ENCODE peak calls at places on chromosome 14, in seven cellular contexts. Y is heart right ventricle, K is ovary, J is GM10248, A is WTC11, O is upper lobe of right lung, I is kidney epithelial cell. E is an unnamed sample.

GRCh38 chr14:78997811-78998210 is 827.6 kb downstream of the NRXN3 start:
- DNase-seq in Y (peak; percentile 8), K (no peak), J (no peak), A (no peak), O (no peak), I (no peak), E (peak; percentile 21)

GRCh38 chr14:104891121-104891551 is 26.1 kb downstream of the CEP170B start:
- DNase-seq in Y (no peak), K (no peak), J (no peak), A (no peak), O (no peak), I (no peak), E (no peak)

GRCh38 chr14:102922490-102923200 is at the start of gene AMN:
- DNase-seq in Y (no peak), K (no peak), J (no peak), A (peak; percentile 51), O (no peak), I (no peak), E (no peak)

GRCh38 chr14:23090254-23090636 is 4.7 kb downstream of the ACIN1 start:
- DNase-seq in Y (no peak), K (no peak), J (no peak), A (no peak), O (no peak), I (no peak), E (no peak)

GRCh38 chr14:22753586-22753985 is 12.9 kb upstream of the OXA1L start:
- DNase-seq in Y (no peak), K (no peak), J (no peak), A (no peak), O (no peak), I (no peak), E (no peak)

GRCh38 chr14:22448905-22449611 is 140.0 kb downstream of the DAD1 start:
- DNase-seq in Y (no peak), K (no peak), J (peak; percentile 38), A (no peak), O (no peak), I (no peak), E (no peak)

GRCh38 chr14:48398675-48399282 is 723.4 kb upstream of the MDGA2 start:
- DNase-seq in Y (no peak), K (no peak), J (peak; percentile 9), A (no peak), O (no peak), I (no peak), E (no peak)

GRCh38 chr14:21197418-21198205 is 41.7 kb upstream of the OR5AU1 start:
- DNase-seq in Y (no peak), K (no peak), J (no peak), A (no peak), O (no peak), I (no peak), E (no peak)

GRCh38 chr14:90692826-90693225 is 123.4 kb downstream of the TTC7B start:
- DNase-seq in Y (no peak), K (no peak), J (no peak), A (no peak), O (no peak), I (no peak), E (no peak)

GRCh38 chr14:64766430-64767151 is 62.4 kb downstream of the PLEKHG3 start:
- DNase-seq in Y (no peak), K (no peak), J (no peak), A (peak; percentile 64), O (no peak), I (no peak), E (no peak)
- TF ChIP-seq CTCF in Y (no peak), K (no peak), J (no peak), A (no peak), O (no peak), I (no peak), E (no peak)

GRCh38 chr14:99885649-99885958 is 92.4 kb downstream of the EML1 start:
- DNase-seq in Y (no peak), K (no peak), J (no peak), A (no peak), O (no peak), I (no peak), E (no peak)

GRCh38 chr14:99887407-99887806 is 94.2 kb downstream of the EML1 start:
- DNase-seq in Y (no peak), K (no peak), J (no peak), A (no peak), O (no peak), I (no peak), E (no peak)

GRCh38 chr14:99881011-99881410 is 87.8 kb downstream of the EML1 start:
- DNase-seq in Y (no peak), K (no peak), J (no peak), A (no peak), O (no peak), I (no peak), E (no peak)

GRCh38 chr14:99883866-99884650 is 90.8 kb downstream of the EML1 start:
- DNase-seq in Y (no peak), K (no peak), J (no peak), A (no peak), O (no peak), I (no peak), E (no peak)

DNA sequence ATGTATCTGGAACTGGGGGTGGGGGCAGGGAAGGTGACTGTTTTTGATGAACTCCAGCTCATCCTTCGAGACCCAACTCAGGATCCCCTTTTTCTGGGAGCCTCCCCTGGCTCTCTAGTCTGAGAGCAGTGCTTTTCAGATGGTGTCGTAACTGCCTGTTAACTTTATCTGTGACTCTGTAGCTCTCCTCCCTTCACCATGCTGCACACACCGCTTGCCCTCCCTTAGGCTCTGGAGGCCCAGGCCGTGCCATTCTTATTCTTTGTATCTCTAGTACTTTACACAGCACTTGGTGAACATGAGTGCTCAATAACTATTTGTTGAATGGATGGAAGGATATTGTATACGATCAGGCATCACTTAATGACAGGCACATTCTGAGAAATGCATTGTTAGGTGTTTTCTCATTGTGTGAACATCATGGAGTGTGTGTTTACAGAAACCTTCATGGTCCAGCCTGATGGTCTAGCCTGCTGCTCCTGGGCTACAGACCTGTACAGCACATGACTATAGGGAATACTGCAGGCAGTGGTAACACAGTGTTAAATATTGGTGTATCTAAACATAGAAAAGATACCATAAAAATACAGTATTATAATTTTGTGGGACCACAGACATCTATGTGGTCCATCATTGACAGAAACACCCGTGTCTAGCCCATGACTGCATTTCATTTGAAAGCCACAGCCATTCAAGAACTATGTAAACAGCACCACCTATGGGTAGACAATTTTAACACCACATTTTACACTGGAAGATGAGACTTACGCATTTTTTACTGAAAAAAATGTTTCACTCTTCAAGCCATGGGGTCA is 91.8 kb downstream of the EML1 start:
- DNase-seq in Y (peak; percentile 50), K (no peak), J (peak; percentile 60), A (no peak), O (no peak), I (no peak), E (peak; percentile 34)
- TF ChIP-seq CTCF in Y (peak; percentile 90), K (peak; percentile 69), J (peak; percentile 65), A (peak; percentile 75), O (peak; percentile 76), I (peak; percentile 54), E (peak; percentile 71)

GRCh38 chr14:97657609-97658008 is 860.4 kb downstream of the VRK1 start:
- DNase-seq in Y (no peak), K (no peak), J (no peak), A (no peak), O (no peak), I (no peak), E (no peak)

DNA sequence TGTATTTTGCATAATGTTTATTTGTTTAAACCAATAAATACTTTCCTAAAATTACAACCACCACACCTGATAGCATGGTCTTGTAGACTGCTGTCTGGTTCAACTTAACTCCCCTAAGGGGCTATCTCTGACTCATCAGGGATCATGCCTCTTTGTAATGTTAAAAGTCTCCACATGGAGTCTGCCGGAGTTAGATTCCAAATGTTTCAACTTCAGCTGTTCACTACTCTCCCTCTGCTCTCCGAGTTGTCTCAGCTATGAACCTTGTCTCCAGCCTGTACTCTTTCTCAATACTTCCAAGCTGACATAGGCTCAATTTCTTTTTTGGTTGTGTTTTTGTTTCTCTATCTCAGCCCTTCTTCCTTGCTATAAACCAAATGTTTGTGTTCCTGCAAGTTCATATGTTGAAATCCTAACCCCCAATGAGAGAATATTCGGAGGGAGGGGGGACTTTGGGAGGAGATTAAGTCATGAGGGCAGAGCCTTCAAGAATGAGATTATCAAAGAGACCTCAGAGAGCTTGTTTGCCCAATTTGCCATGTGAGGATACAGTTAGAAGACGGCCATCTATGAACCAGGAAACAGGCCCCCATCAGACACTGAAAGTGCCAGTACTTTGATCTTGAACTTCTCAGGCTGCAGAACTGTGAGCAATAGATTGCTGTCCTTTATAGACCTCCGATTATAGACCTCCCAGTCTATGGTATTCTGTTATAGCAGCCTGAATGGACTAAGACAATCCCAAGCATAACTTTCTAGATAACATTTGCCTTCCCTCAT is 858.2 kb downstream of the VRK1 start:
- DNase-seq in Y (no peak), K (no peak), J (no peak), A (no peak), O (no peak), I (no peak), E (no peak)
- TF ChIP-seq CTCF in Y (no peak), K (no peak), J (no peak), A (no peak), O (no peak), I (no peak), E (no peak)

GRCh38 chr14:99603471-99603933 is 505 bp downstream of the CCDC85C start:
- DNase-seq in Y (peak; percentile 19), K (peak; percentile 59), J (no peak), A (peak; percentile 58), O (peak; percentile 75), I (no peak), E (no peak)

GRCh38 chr14:99602788-99603415 is 1.1 kb downstream of the CCDC85C start:
- DNase-seq in Y (no peak), K (no peak), J (no peak), A (no peak), O (no peak), I (no peak), E (no peak)

GRCh38 chr14:99604766-99605298 is 825 bp upstream of the CCDC85C start:
- DNase-seq in Y (peak; percentile 17), K (no peak), J (no peak), A (peak; percentile 46), O (peak; percentile 80), I (no peak), E (no peak)

GRCh38 chr14:99605299-99605961 is 1.4 kb upstream of the CCDC85C start:
- DNase-seq in Y (peak; percentile 34), K (peak; percentile 60), J (peak; percentile 64), A (peak; percentile 39), O (peak; percentile 87), I (no peak), E (peak; percentile 65)

GRCh38 chr14:99603965-99604765 is at the start of gene CCDC85C:
- DNase-seq in Y (peak; percentile 93), K (peak; percentile 96), J (peak; percentile 96), A (peak; percentile 95), O (peak; percentile 97), I (peak; percentile 52), E (peak; percentile 94)
- TF ChIP-seq CTCF in Y (no peak), K (no peak), J (no peak), A (no peak), O (no peak), I (no peak), E (no peak)

GRCh38 chr14:68074765-68075381 is 255.3 kb downstream of the RAD51B start:
- DNase-seq in Y (no peak), K (no peak), J (no peak), A (peak; percentile 15), O (no peak), I (no peak), E (no peak)
- TF ChIP-seq CTCF in Y (no peak), K (no peak), J (no peak), A (no peak), O (no peak), I (no peak), E (no peak)

E was measured in prostate gland.